ENCODE peak calls at places on chromosome 13, in five cellular contexts. Z, F, G, B and C are unnamed samples.

GRCh38 chr13:40613192-40613818 is 53.1 kb downstream of the FOXO1 start:
- DNase-seq in B (no peak), Z (no peak), F (peak; percentile 64), G (no peak), C (no peak)

GRCh38 chr13:24081388-24081787 is 79.1 kb upstream of the SPATA13 start:
- DNase-seq in Z (no peak), B (no peak), F (no peak), G (no peak), C (no peak)

GRCh38 chr13:60572003-60572792 is 175.2 kb downstream of the TDRD3 start:
- DNase-seq in F (no peak), G (no peak), Z (no peak), B (peak; percentile 83), C (peak; percentile 2)

GRCh38 chr13:28067526-28067925 is 32.9 kb downstream of the FLT3 start:
- DNase-seq in F (no peak), B (no peak), G (no peak), Z (no peak), C (no peak)

GRCh38 chr13:45545686-45546409 is 69.7 kb downstream of the ERICH6B start:
- DNase-seq in Z (no peak), G (no peak), B (no peak), F (no peak), C (no peak)

GRCh38 chr13:60627071-60627686 is 230.2 kb downstream of the TDRD3 start:
- DNase-seq in Z (peak; percentile 19), B (peak; percentile 29), G (peak; percentile 51), F (no peak), C (no peak)

GRCh38 chr13:30619731-30620130 is 2.0 kb downstream of the USPL1 start:
- DNase-seq in Z (no peak), G (no peak), F (no peak), B (peak; percentile 37), C (no peak)

GRCh38 chr13:72986197-72986596 is 72.6 kb upstream of the KLF5 start:
- DNase-seq in F (no peak), B (no peak), G (no peak), Z (no peak), C (no peak)

GRCh38 chr13:73702419-73703071 is 431.7 kb downstream of the KLF12 start:
- DNase-seq in B (no peak), F (peak; percentile 21), Z (no peak), G (no peak), C (peak; percentile 7)

GRCh38 chr13:112880221-112880641 is 88.8 kb upstream of the MCF2L start:
- DNase-seq in Z (no peak), B (no peak), G (no peak), F (no peak), C (no peak)

GRCh38 chr13:106597190-106597589 is 29.3 kb upstream of the ARGLU1 start:
- DNase-seq in G (no peak), F (no peak), B (no peak), Z (no peak), C (no peak)

GRCh38 chr13:41610426-41610825 is 153.1 kb downstream of the RGCC start:
- DNase-seq in Z (no peak), B (peak; percentile 66), G (no peak), F (no peak), C (no peak)

GRCh38 chr13:75366380-75367280 is 115.3 kb downstream of the TBC1D4 start:
- DNase-seq in Z (no peak), F (no peak), G (no peak), B (no peak), C (no peak)

GRCh38 chr13:27549406-27549981 is 70.8 kb downstream of the LNX2 start:
- DNase-seq in Z (no peak), B (no peak), F (no peak), G (no peak), C (no peak)

GRCh38 chr13:24672141-24673132 is 7.8 kb upstream of the ATP12A start:
- DNase-seq in Z (no peak), G (no peak), B (no peak), F (no peak), C (no peak)

GRCh38 chr13:110119943-110120905 is 186.7 kb downstream of the COL4A1 start:
- DNase-seq in B (no peak), Z (no peak), F (no peak), G (no peak), C (no peak)

GRCh38 chr13:98285852-98286594 is 109.0 kb upstream of the RNF113B start:
- DNase-seq in F (no peak), Z (no peak), G (no peak), B (no peak), C (no peak)
- TF ChIP-seq JUND in F (no peak), Z (no peak), G (no peak), B (no peak), C (no peak)

GRCh38 chr13:43880930-43881329 is 1.2 kb downstream of the LACC1 start:
- DNase-seq in Z (no peak), G (no peak), F (no peak), B (no peak), C (no peak)

GRCh38 chr13:43877788-43878187 is 1.8 kb downstream of the CCDC122 start:
- DNase-seq in Z (no peak), F (no peak), G (no peak), B (no peak), C (no peak)

GRCh38 chr13:43879323-43880181 is at the start of the genes CCDC122 and LACC1:
- DNase-seq in G (peak; percentile 92), Z (no peak), B (peak; percentile 38), F (no peak), C (peak; percentile 55)

GRCh38 chr13:43880451-43880850 is 747 bp downstream of the LACC1 start:
- DNase-seq in Z (no peak), F (no peak), G (no peak), B (no peak), C (no peak)

DNA sequence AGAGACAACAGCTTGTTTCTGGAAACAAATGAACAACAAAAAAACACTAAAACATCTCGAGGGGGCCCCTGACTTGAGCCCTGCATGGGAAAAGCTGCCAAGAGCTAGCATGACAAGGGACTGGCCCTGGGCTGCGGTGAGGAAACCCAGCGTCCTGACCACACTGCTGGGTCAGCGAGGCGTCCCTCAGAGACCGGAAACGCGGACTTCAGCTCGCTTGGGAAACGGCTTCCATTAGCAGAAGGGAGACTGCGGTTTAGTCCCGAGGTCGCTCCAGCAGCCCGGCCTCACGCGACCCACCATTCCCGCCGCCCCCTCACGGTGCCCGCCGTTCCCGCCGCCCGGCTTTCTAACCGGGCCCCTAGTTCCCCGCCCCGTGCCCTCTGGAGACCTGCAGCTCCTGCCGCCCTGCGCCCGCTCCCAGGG is 630 bp downstream of the CCDC122 start:
- DNase-seq in Z (no peak), G (no peak), B (peak; percentile 31), F (peak; percentile 13), C (peak; percentile 12)
- TF ChIP-seq JUND in Z (no peak), G (no peak), B (no peak), F (no peak), C (no peak)

GRCh38 chr13:71632721-71633120 is 234.3 kb downstream of the DACH1 start:
- DNase-seq in Z (no peak), G (no peak), F (no peak), B (no peak), C (no peak)
- TF ChIP-seq JUND in Z (no peak), G (no peak), F (no peak), B (no peak), C (no peak)

GRCh38 chr13:92487238-92487637 is 739.4 kb upstream of the GPC6 start:
- DNase-seq in Z (no peak), B (no peak), G (no peak), F (no peak), C (no peak)

GRCh38 chr13:92483894-92484293 is 742.7 kb upstream of the GPC6 start:
- DNase-seq in F (no peak), B (no peak), Z (no peak), G (no peak), C (no peak)

GRCh38 chr13:92488249-92488845 is 738.3 kb upstream of the GPC6 start:
- DNase-seq in F (no peak), B (no peak), G (peak; percentile 35), Z (no peak), C (no peak)
- TF ChIP-seq JUND in F (no peak), B (no peak), G (no peak), Z (no peak), C (no peak)

GRCh38 chr13:50437252-50437651 is 406.2 kb downstream of the DLEU7 start:
- DNase-seq in Z (no peak), G (no peak), B (no peak), F (no peak), C (no peak)
- TF ChIP-seq JUND in Z (no peak), G (no peak), B (no peak), F (no peak), C (no peak)

GRCh38 chr13:48596128-48596429 is 57.6 kb upstream of the CYSLTR2 start:
- DNase-seq in B (no peak), F (no peak), Z (no peak), G (no peak), C (no peak)
- TF ChIP-seq JUND in B (no peak), F (no peak), Z (no peak), G (no peak), C (no peak)